ENCODE peak calls at places on chromosome 18, in five cellular contexts. D is dorsolateral prefrontal cortex; G is CD8-positive, alpha-beta memory T cell; M is hepatocyte; T is K562. N is an unnamed sample.

GRCh38 chr18:68705119-68705518 is 9.8 kb downstream of the TMX3 start:
- DNase-seq in M (no peak), D (no peak), G (no peak), T (no peak), N (no peak)

GRCh38 chr18:39806519-39806918 is 2148.5 kb upstream of the PIK3C3 start:
- DNase-seq in M (peak), G (no peak), T (no peak), D (no peak), N (peak)

GRCh38 chr18:35890323-35890722 is 82.2 kb upstream of the RMP24 start:
- DNase-seq in G (no peak), M (no peak), T (no peak), D (no peak), N (no peak)

GRCh38 chr18:55138401-55138800 is 179.1 kb upstream of the CCDC68 start:
- DNase-seq in M (no peak), G (no peak), T (no peak), D (no peak), N (no peak)

GRCh38 chr18:4450065-4450676 is 4.9 kb downstream of the DLGAP1 start:
- DNase-seq in M (peak), T (no peak), G (no peak), D (peak), N (no peak)

GRCh38 chr18:37533647-37534565 is 31.7 kb downstream of the CELF4 start:
- DNase-seq in G (no peak), T (peak), M (no peak), D (no peak), N (no peak)

GRCh38 chr18:57334383-57334782 is 18.0 kb upstream of the ST8SIA3 start:
- DNase-seq in T (no peak), G (no peak), D (no peak), M (no peak), N (no peak)

GRCh38 chr18:10040287-10041011 is 126.6 kb downstream of the VAPA start:
- DNase-seq in G (no peak), M (peak), T (no peak), D (no peak), N (no peak)

GRCh38 chr18:58578835-58579560 is 49.9 kb downstream of the ALPK2 start:
- DNase-seq in G (no peak), D (no peak), T (no peak), M (peak), N (peak)

GRCh38 chr18:58805482-58806187 is 59.0 kb upstream of the ZNF532 start:
- DNase-seq in D (no peak), T (no peak), G (no peak), M (no peak), N (no peak)

GRCh38 chr18:25289040-25289631 is 62.8 kb downstream of the ZNF521 start:
- DNase-seq in M (peak), T (no peak), G (no peak), D (no peak), N (no peak)

GRCh38 chr18:4831791-4832375 is 365.2 kb downstream of the AKAIN1 start:
- DNase-seq in T (no peak), M (no peak), G (no peak), D (no peak), N (no peak)

GRCh38 chr18:8912348-8913057 is 190.0 kb upstream of the NDUFV2 start:
- DNase-seq in D (no peak), M (peak), T (peak), G (no peak), N (no peak)

GRCh38 chr18:45926691-45927090 is 40.4 kb downstream of the EPG5 start:
- DNase-seq in T (no peak), D (no peak), G (no peak), M (no peak), N (no peak)
- H3K27ac ChIP-seq in T (no peak), D (no peak), G (no peak), M (no peak), N (no peak)

GRCh38 chr18:52313213-52313612 is 26.8 kb upstream of the DCC start:
- DNase-seq in D (no peak), T (no peak), G (no peak), M (peak), N (no peak)
- H3K27ac ChIP-seq in D (no peak), T (no peak), G (no peak), M (peak), N (peak)

GRCh38 chr18:34702814-34703213 is 7.3 kb upstream of the DTNA start:
- DNase-seq in M (no peak), G (no peak), D (no peak), T (no peak), N (no peak)
- H3K27ac ChIP-seq in M (no peak), G (no peak), D (no peak), T (no peak), N (no peak)

DNA sequence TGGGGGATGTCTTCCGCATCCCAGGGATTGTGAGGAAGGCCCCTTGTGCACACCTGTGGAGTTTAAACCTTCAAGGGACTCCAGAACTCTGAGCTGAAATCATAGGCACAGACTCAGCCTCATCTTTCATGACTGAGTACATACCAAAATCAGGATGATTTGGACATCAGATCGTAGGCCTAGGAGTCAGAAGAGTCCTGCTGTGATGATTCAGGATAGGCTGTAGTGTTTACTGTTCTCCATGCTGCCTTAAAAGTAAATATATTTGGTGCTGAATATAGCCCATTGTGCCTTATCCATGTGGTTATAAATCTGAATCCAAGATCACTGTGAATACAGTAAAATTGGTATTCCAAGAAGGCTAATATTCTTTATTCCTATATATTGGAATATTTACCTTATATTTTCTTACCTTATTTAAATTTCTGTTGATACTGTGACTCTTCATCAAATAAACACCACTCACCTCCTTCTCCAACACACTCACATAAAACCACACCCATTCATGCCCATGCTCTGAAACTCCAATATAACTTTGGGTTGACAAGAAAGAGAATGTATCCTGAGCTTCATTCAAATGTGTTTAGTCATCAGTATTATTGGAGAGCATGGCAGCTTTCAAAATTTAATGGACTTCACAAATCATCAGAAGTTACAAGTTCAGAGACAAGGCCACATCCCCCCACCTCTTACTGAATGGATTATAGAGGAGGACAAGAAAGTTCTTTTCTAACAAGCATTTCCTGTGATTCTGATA is 561.4 kb upstream of the LINC00305 start:
- DNase-seq in G (no peak), T (no peak), D (no peak), M (no peak), N (peak)
- H3K27ac ChIP-seq in G (no peak), T (no peak), D (no peak), M (no peak), N (no peak)

GRCh38 chr18:32299489-32299888 is 109.7 kb downstream of the MEP1B start:
- DNase-seq in T (no peak), D (no peak), M (no peak), G (no peak), N (no peak)

GRCh38 chr18:32302806-32303205 is 113.0 kb downstream of the MEP1B start:
- DNase-seq in D (no peak), T (no peak), G (no peak), M (no peak), N (no peak)

GRCh38 chr18:32301976-32302743 is 112.3 kb downstream of the MEP1B start:
- DNase-seq in M (peak), G (no peak), D (no peak), T (no peak), N (peak)

GRCh38 chr18:32300914-32301313 is 111.1 kb downstream of the MEP1B start:
- DNase-seq in G (no peak), M (no peak), D (no peak), T (no peak), N (no peak)

DNA sequence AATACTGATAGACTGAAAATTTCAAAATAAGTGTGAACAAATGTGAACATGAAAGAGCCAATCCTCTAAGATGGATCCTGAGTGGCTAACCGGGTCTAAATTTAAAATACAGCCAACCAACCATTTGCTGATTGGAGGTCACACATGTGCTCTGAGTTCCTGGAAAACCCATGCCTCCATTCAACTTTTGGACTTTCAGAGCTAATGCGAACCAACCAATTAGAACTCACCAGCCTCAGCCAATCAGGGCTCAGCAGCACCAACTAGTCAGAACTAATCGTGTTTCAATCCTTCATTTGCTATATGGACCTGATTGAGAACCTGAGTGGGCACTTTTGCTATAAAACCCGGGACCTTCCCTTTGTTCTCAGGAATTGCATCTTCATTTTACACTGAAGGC is 111.5 kb downstream of the MEP1B start:
- DNase-seq in D (no peak), T (no peak), G (no peak), M (no peak), N (no peak)
- H3K27ac ChIP-seq in D (no peak), T (no peak), G (no peak), M (no peak), N (peak)

GRCh38 chr18:26723986-26724385 is 141.5 kb downstream of the AQP4 start:
- DNase-seq in M (no peak), D (no peak), T (no peak), G (no peak), N (no peak)
- H3K27ac ChIP-seq in M (no peak), D (no peak), T (no peak), G (no peak), N (no peak)

GRCh38 chr18:34491719-34492118 is 218.4 kb upstream of the DTNA start:
- DNase-seq in T (no peak), D (no peak), G (no peak), M (no peak), N (no peak)
- H3K27ac ChIP-seq in T (no peak), D (no peak), G (no peak), M (no peak), N (no peak)

DNA sequence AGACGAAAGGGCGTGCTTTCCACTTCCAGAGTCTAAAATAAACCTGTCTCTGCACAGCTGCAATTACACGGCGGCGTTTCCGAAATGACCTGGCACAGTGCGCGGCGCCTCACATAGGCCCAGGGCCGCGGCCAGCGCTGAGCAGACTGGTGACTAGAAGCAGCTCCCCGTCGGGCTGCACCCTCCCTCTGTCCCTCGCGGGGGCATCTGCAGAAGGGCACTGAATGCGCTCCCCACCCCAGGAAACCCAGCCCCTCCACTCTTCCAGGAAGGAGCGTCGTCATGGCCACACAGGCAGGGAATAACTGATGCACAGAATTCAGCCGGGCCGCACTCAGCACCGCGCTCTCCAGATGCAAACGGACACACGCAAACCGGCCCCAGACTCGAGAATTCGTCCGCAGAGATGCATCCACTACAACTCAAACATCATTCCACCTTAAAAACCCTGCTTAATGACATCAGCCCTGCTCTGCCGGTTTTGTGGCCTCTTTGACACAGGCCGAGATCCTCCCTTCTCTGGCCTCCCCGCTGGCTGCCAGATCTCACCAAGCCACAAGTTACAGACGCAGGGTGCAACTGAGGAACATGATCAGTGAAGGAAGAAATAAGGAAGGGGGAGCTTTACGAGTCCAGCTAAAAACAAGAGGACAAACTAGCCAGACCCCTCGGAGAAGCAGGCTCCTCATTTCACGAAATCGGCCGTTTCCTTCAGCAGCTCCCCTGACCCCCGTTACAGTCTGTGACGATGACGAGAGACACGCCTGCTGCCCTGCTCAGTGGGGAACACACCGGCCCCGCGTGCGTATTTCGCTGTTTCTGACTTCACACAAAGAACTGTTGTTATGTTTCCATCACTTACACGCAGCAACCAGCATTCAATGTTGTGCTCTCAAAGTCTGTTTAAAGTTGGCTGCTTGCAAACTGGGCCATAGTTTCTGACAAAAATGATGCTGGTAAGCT is 40.2 kb downstream of the MBP start:
- DNase-seq in D (no peak), M (no peak), T (no peak), G (no peak), N (no peak)
- H3K27ac ChIP-seq in D (no peak), M (no peak), T (no peak), G (no peak), N (no peak)

GRCh38 chr18:48546411-48546810 is 7.6 kb downstream of the CTIF start:
- DNase-seq in M (peak), G (no peak), T (no peak), D (no peak), N (no peak)

GRCh38 chr18:48544116-48544515 is 5.3 kb downstream of the CTIF start:
- DNase-seq in G (no peak), M (no peak), D (no peak), T (no peak), N (no peak)

GRCh38 chr18:48547456-48548403 is 8.9 kb downstream of the CTIF start:
- DNase-seq in G (no peak), M (peak), D (no peak), T (peak), N (peak)

GRCh38 chr18:48544661-48545415 is 6.0 kb downstream of the CTIF start:
- DNase-seq in D (no peak), T (no peak), G (no peak), M (no peak), N (no peak)

GRCh38 chr18:48545690-48546365 is 7.0 kb downstream of the CTIF start:
- DNase-seq in M (peak), G (no peak), D (peak), T (peak), N (no peak)
- H3K27ac ChIP-seq in M (peak), G (no peak), D (peak), T (peak), N (peak)

N was measured in epithelial cell of prostate.